ENCODE peak calls at places on chromosome 3, in six cellular contexts. N, B, I, X, S and E are unnamed samples.

GRCh38 chr3:29275309-29275708 is 5.6 kb upstream of the RBMS3 start:
- DNase-seq in N (no peak), B (no peak), I (no peak), X (peak; percentile 75), S (no peak), E (no peak)

GRCh38 chr3:171327441-171328174 is 132.6 kb downstream of the TNIK start:
- DNase-seq in N (no peak), B (no peak), I (no peak), X (no peak), S (no peak), E (no peak)

GRCh38 chr3:132911741-132912415 is 126.3 kb upstream of the TMEM108 start:
- DNase-seq in N (no peak), B (no peak), I (no peak), X (peak; percentile 78), S (no peak), E (no peak)

GRCh38 chr3:128066111-128066510 is 13.9 kb downstream of the SEC61A1 start:
- DNase-seq in N (no peak), B (no peak), I (no peak), X (peak; percentile 46), S (no peak), E (no peak)

GRCh38 chr3:124780767-124781485 is 50.7 kb downstream of the UMPS start:
- DNase-seq in N (no peak), B (no peak), I (no peak), X (peak; percentile 70), S (no peak), E (no peak)

GRCh38 chr3:70871909-70872656 is 559.6 kb upstream of the MDFIC2 start:
- DNase-seq in N (no peak), B (no peak), I (peak; percentile 86), X (peak; percentile 98), S (no peak), E (no peak)

GRCh38 chr3:172329070-172329469 is 119.2 kb downstream of the GHSR start:
- DNase-seq in N (no peak), B (no peak), I (no peak), X (no peak), S (no peak), E (no peak)

GRCh38 chr3:127674099-127674792 is 1.5 kb downstream of the ABTB1 start:
- DNase-seq in N (peak; percentile 12), B (no peak), I (no peak), X (no peak), S (no peak), E (no peak)

GRCh38 chr3:62228467-62228866 is 144.9 kb downstream of the FEZF2 start:
- DNase-seq in N (no peak), B (no peak), I (peak; percentile 4), X (no peak), S (peak; percentile 41), E (no peak)

GRCh38 chr3:23303601-23304217 is 100.6 kb downstream of the UBE2E2 start:
- DNase-seq in N (no peak), B (no peak), I (no peak), X (no peak), S (no peak), E (no peak)

GRCh38 chr3:129971368-129972052 is 3.0 kb upstream of the TRH start:
- DNase-seq in N (no peak), B (no peak), I (no peak), X (no peak), S (no peak), E (no peak)